ENCODE peak calls at places on chromosome 11, in nine cellular contexts. One of them, this sample, is unnamed.
A peak's percentile ranks its signal among the peaks of the same experiment; 100 is the strongest.

GRCh38 chr11:35850191-35850590 is 93.7 kb upstream of the LDLRAD3 start:
- DNase-seq in foreskin keratinocyte: no peak
- DNase-seq in epithelial cell of esophagus: no peak
- DNase-seq in AG09319: no peak
- DNase-seq in BE2C: no peak
- DNase-seq in bronchial epithelial cell: no peak
- DNase-seq in gastrocnemius medialis: no peak
- DNase-seq in left ventricle myocardium inferior: no peak
- DNase-seq in heart left ventricle: no peak
- DNase-seq in this sample: no peak

GRCh38 chr11:65290448-65291165 is 24.1 kb upstream of the CDC42EP2 start:
- DNase-seq in foreskin keratinocyte: no peak
- DNase-seq in gastrocnemius medialis: peak; percentile 87
- DNase-seq in bronchial epithelial cell: peak; percentile 87
- DNase-seq in BE2C: no peak
- DNase-seq in left ventricle myocardium inferior: peak; percentile 93
- DNase-seq in epithelial cell of esophagus: peak; percentile 75
- DNase-seq in AG09319: peak; percentile 99
- DNase-seq in heart left ventricle: peak; percentile 92
- DNase-seq in this sample: no peak

GRCh38 chr11:92696076-92696475 is 273.4 kb upstream of the MTNR1B start:
- DNase-seq in AG09319: no peak
- DNase-seq in BE2C: no peak
- DNase-seq in foreskin keratinocyte: no peak
- DNase-seq in left ventricle myocardium inferior: no peak
- DNase-seq in bronchial epithelial cell: no peak
- DNase-seq in gastrocnemius medialis: no peak
- DNase-seq in heart left ventricle: no peak
- DNase-seq in epithelial cell of esophagus: no peak
- DNase-seq in this sample: no peak

GRCh38 chr11:57464343-57465181 is 4.2 kb downstream of the RTN4RL2 start:
- DNase-seq in BE2C: no peak
- DNase-seq in epithelial cell of esophagus: peak; percentile 55
- DNase-seq in heart left ventricle: no peak
- DNase-seq in AG09319: no peak
- DNase-seq in gastrocnemius medialis: no peak
- DNase-seq in foreskin keratinocyte: no peak
- DNase-seq in bronchial epithelial cell: no peak
- DNase-seq in left ventricle myocardium inferior: no peak
- DNase-seq in this sample: no peak

GRCh38 chr11:77112641-77113381 is 10.2 kb downstream of the OMP start:
- DNase-seq in epithelial cell of esophagus: no peak
- DNase-seq in heart left ventricle: no peak
- DNase-seq in gastrocnemius medialis: no peak
- DNase-seq in BE2C: no peak
- DNase-seq in left ventricle myocardium inferior: no peak
- DNase-seq in AG09319: no peak
- DNase-seq in foreskin keratinocyte: no peak
- DNase-seq in bronchial epithelial cell: no peak
- DNase-seq in this sample: no peak

GRCh38 chr11:1478011-1478410 is 8.6 kb downstream of the MOB2 start:
- DNase-seq in BE2C: peak; percentile 2
- DNase-seq in left ventricle myocardium inferior: peak; percentile 10
- DNase-seq in foreskin keratinocyte: no peak
- DNase-seq in gastrocnemius medialis: no peak
- DNase-seq in epithelial cell of esophagus: no peak
- DNase-seq in bronchial epithelial cell: no peak
- DNase-seq in heart left ventricle: no peak
- DNase-seq in AG09319: no peak
- DNase-seq in this sample: no peak

GRCh38 chr11:42727879-42728278 is 583.9 kb upstream of the API5 start:
- DNase-seq in AG09319: no peak
- DNase-seq in epithelial cell of esophagus: no peak
- DNase-seq in foreskin keratinocyte: no peak
- DNase-seq in gastrocnemius medialis: no peak
- DNase-seq in bronchial epithelial cell: no peak
- DNase-seq in heart left ventricle: no peak
- DNase-seq in BE2C: no peak
- DNase-seq in left ventricle myocardium inferior: no peak
- DNase-seq in this sample: no peak

GRCh38 chr11:1341928-1342524 is 32.6 kb upstream of the TOLLIP start:
- DNase-seq in epithelial cell of esophagus: no peak
- DNase-seq in foreskin keratinocyte: no peak
- DNase-seq in heart left ventricle: no peak
- DNase-seq in BE2C: no peak
- DNase-seq in gastrocnemius medialis: no peak
- DNase-seq in bronchial epithelial cell: peak; percentile 9
- DNase-seq in left ventricle myocardium inferior: no peak
- DNase-seq in AG09319: no peak
- DNase-seq in this sample: no peak

GRCh38 chr11:10746871-10747270 is 4.2 kb upstream of the CTR9 start:
- DNase-seq in heart left ventricle: no peak
- DNase-seq in epithelial cell of esophagus: no peak
- DNase-seq in gastrocnemius medialis: no peak
- DNase-seq in bronchial epithelial cell: no peak
- DNase-seq in BE2C: no peak
- DNase-seq in AG09319: no peak
- DNase-seq in foreskin keratinocyte: no peak
- DNase-seq in left ventricle myocardium inferior: no peak
- DNase-seq in this sample: no peak

GRCh38 chr11:93113824-93114223 is 84.0 kb downstream of the SLC36A4 start:
- DNase-seq in gastrocnemius medialis: no peak
- DNase-seq in epithelial cell of esophagus: no peak
- DNase-seq in bronchial epithelial cell: no peak
- DNase-seq in BE2C: no peak
- DNase-seq in left ventricle myocardium inferior: no peak
- DNase-seq in AG09319: no peak
- DNase-seq in foreskin keratinocyte: no peak
- DNase-seq in heart left ventricle: no peak
- DNase-seq in this sample: no peak

GRCh38 chr11:17280494-17281127 is 4.1 kb downstream of the NUCB2 start:
- DNase-seq in bronchial epithelial cell: no peak
- DNase-seq in epithelial cell of esophagus: no peak
- DNase-seq in heart left ventricle: no peak
- DNase-seq in left ventricle myocardium inferior: no peak
- DNase-seq in gastrocnemius medialis: no peak
- DNase-seq in BE2C: no peak
- DNase-seq in AG09319: no peak
- DNase-seq in foreskin keratinocyte: no peak
- DNase-seq in this sample: peak; percentile 18

GRCh38 chr11:19777032-19777341 is 64.3 kb downstream of the NAV2 start:
- DNase-seq in bronchial epithelial cell: no peak
- DNase-seq in heart left ventricle: no peak
- DNase-seq in gastrocnemius medialis: no peak
- DNase-seq in epithelial cell of esophagus: no peak
- DNase-seq in foreskin keratinocyte: no peak
- DNase-seq in BE2C: no peak
- DNase-seq in AG09319: no peak
- DNase-seq in left ventricle myocardium inferior: no peak
- DNase-seq in this sample: no peak

GRCh38 chr11:118911880-118912741 is 13.6 kb downstream of the BCL9L start:
- DNase-seq in foreskin keratinocyte: peak; percentile 100
- DNase-seq in epithelial cell of esophagus: peak; percentile 100
- DNase-seq in gastrocnemius medialis: peak; percentile 67
- DNase-seq in left ventricle myocardium inferior: peak; percentile 77
- DNase-seq in heart left ventricle: peak; percentile 81
- DNase-seq in AG09319: no peak
- DNase-seq in BE2C: peak; percentile 83
- DNase-seq in bronchial epithelial cell: peak; percentile 97
- DNase-seq in this sample: peak; percentile 89

GRCh38 chr11:114774599-114775365 is 96.5 kb downstream of the NXPE2 start:
- DNase-seq in BE2C: peak; percentile 74
- DNase-seq in bronchial epithelial cell: peak; percentile 12
- DNase-seq in left ventricle myocardium inferior: no peak
- DNase-seq in gastrocnemius medialis: no peak
- DNase-seq in heart left ventricle: peak; percentile 27
- DNase-seq in foreskin keratinocyte: no peak
- DNase-seq in AG09319: no peak
- DNase-seq in epithelial cell of esophagus: peak; percentile 1
- DNase-seq in this sample: peak; percentile 25
- TF ChIP-seq CTCF in BE2C: peak; percentile 98
- TF ChIP-seq CTCF in bronchial epithelial cell: peak; percentile 33
- TF ChIP-seq CTCF in left ventricle myocardium inferior: peak; percentile 74
- TF ChIP-seq CTCF in gastrocnemius medialis: peak; percentile 72
- TF ChIP-seq CTCF in heart left ventricle: peak; percentile 54
- TF ChIP-seq CTCF in foreskin keratinocyte: peak; percentile 66
- TF ChIP-seq CTCF in AG09319: no peak
- TF ChIP-seq CTCF in epithelial cell of esophagus: peak; percentile 29
- TF ChIP-seq CTCF in this sample: peak; percentile 56

DNA sequence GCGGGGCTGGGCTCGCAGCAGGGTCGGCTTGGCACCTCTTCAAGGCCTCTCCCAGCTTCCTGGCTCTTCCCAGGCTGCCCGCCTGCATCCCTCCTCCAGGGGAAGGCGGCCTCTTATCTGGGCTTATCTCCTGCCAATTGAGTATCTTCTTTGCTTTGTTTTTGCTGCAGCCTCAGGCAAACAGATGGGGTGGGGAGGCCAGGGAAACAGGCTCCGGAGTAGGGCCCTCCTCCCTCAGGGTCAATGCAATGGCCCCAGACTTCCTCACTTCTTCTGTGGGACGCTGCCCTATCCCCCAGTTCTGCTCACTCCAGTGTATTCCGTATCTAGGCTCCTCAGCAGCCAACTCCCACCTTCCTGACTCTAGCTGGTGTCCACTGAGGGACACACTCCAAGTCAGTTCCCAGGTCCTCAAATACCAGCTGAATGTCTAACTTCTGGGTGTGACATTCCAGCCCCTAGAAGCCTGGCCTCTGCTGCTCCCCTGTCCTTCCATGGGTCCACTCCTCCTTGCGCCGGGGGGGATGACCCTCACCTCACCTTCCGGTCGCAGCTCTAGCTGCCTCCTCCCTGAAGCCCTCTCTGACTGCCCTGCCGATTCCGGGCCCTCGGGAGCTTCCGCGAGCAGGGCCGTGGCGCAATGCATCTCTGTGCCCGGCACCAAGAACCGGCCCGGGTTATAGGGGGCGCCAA is 15.6 kb downstream of the BAD start:
- DNase-seq in bronchial epithelial cell: peak; percentile 32
- DNase-seq in foreskin keratinocyte: peak; percentile 40
- DNase-seq in left ventricle myocardium inferior: peak; percentile 71
- DNase-seq in AG09319: no peak
- DNase-seq in gastrocnemius medialis: no peak
- DNase-seq in epithelial cell of esophagus: peak; percentile 40
- DNase-seq in BE2C: peak; percentile 77
- DNase-seq in heart left ventricle: peak; percentile 68
- DNase-seq in this sample: peak; percentile 76
- TF ChIP-seq CTCF in bronchial epithelial cell: no peak
- TF ChIP-seq CTCF in foreskin keratinocyte: no peak
- TF ChIP-seq CTCF in left ventricle myocardium inferior: peak; percentile 16
- TF ChIP-seq CTCF in AG09319: no peak
- TF ChIP-seq CTCF in gastrocnemius medialis: no peak
- TF ChIP-seq CTCF in epithelial cell of esophagus: no peak
- TF ChIP-seq CTCF in BE2C: no peak
- TF ChIP-seq CTCF in heart left ventricle: no peak
- TF ChIP-seq CTCF in this sample: no peak

GRCh38 chr11:14078941-14079522 is 116.5 kb downstream of the SPON1 start:
- DNase-seq in epithelial cell of esophagus: no peak
- DNase-seq in foreskin keratinocyte: no peak
- DNase-seq in left ventricle myocardium inferior: no peak
- DNase-seq in AG09319: no peak
- DNase-seq in heart left ventricle: no peak
- DNase-seq in bronchial epithelial cell: no peak
- DNase-seq in gastrocnemius medialis: no peak
- DNase-seq in BE2C: no peak
- DNase-seq in this sample: no peak
- TF ChIP-seq CTCF in epithelial cell of esophagus: no peak
- TF ChIP-seq CTCF in foreskin keratinocyte: no peak
- TF ChIP-seq CTCF in left ventricle myocardium inferior: no peak
- TF ChIP-seq CTCF in AG09319: no peak
- TF ChIP-seq CTCF in heart left ventricle: no peak
- TF ChIP-seq CTCF in bronchial epithelial cell: no peak
- TF ChIP-seq CTCF in gastrocnemius medialis: no peak
- TF ChIP-seq CTCF in BE2C: no peak
- TF ChIP-seq CTCF in this sample: no peak

GRCh38 chr11:124745270-124745834 is 5.6 kb downstream of the NRGN start:
- DNase-seq in AG09319: no peak
- DNase-seq in bronchial epithelial cell: no peak
- DNase-seq in gastrocnemius medialis: no peak
- DNase-seq in left ventricle myocardium inferior: no peak
- DNase-seq in foreskin keratinocyte: no peak
- DNase-seq in BE2C: no peak
- DNase-seq in heart left ventricle: no peak
- DNase-seq in epithelial cell of esophagus: no peak
- DNase-seq in this sample: no peak

GRCh38 chr11:124746621-124747243 is 5.3 kb downstream of the VSIG2 start:
- DNase-seq in AG09319: peak; percentile 11
- DNase-seq in heart left ventricle: peak; percentile 77
- DNase-seq in BE2C: peak; percentile 76
- DNase-seq in epithelial cell of esophagus: peak; percentile 84
- DNase-seq in foreskin keratinocyte: peak; percentile 59
- DNase-seq in left ventricle myocardium inferior: peak; percentile 70
- DNase-seq in bronchial epithelial cell: peak; percentile 74
- DNase-seq in gastrocnemius medialis: no peak
- DNase-seq in this sample: peak; percentile 79

GRCh38 chr11:124747406-124748099 is 4.5 kb downstream of the VSIG2 start:
- DNase-seq in foreskin keratinocyte: no peak
- DNase-seq in left ventricle myocardium inferior: no peak
- DNase-seq in heart left ventricle: no peak
- DNase-seq in bronchial epithelial cell: no peak
- DNase-seq in epithelial cell of esophagus: no peak
- DNase-seq in gastrocnemius medialis: no peak
- DNase-seq in BE2C: no peak
- DNase-seq in AG09319: no peak
- DNase-seq in this sample: no peak

GRCh38 chr11:124748100-124748418 is 4.0 kb downstream of the VSIG2 start:
- DNase-seq in foreskin keratinocyte: no peak
- DNase-seq in AG09319: no peak
- DNase-seq in epithelial cell of esophagus: no peak
- DNase-seq in left ventricle myocardium inferior: no peak
- DNase-seq in bronchial epithelial cell: no peak
- DNase-seq in BE2C: no peak
- DNase-seq in heart left ventricle: no peak
- DNase-seq in gastrocnemius medialis: no peak
- DNase-seq in this sample: no peak

DNA sequence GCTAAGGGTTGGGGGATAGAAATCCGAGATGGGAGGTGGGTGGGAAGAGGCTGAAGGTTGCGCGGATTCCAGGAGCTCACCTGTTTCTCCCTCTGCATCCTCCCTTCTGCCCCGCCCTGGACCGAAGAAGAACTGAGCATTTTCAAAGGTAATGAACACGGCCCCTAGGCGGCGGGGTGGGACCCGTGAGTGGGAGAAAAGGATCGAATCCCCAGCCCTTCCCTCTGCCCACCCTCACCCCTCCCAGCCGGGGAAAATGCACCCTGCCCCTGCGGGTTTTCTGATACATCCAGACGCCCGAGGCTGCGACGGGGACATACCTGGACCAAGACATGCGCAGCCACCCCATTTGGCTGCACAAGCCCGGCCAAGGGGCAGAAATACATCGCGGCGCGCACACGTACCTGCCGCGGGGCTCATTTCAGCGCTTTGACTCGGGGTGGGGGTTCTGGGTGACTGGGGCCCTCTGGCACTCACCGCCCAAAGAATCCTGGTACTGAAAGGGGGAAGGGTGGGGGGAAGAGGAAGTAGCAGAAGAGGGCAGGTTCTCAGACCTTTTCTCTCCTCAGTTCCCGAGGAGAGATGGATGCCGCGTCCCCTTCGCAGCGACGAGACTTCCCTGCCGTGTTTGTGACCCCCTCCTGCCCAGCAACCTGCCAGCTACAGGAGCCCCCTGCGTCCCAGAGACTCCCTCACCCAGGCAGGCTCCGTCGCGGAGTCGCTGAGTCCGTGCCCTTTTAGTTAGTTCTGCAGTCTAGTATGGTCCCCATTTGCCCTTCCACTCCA is 6.0 kb downstream of the VSIG2 start:
- DNase-seq in heart left ventricle: no peak
- DNase-seq in AG09319: no peak
- DNase-seq in epithelial cell of esophagus: peak; percentile 30
- DNase-seq in BE2C: no peak
- DNase-seq in gastrocnemius medialis: no peak
- DNase-seq in foreskin keratinocyte: no peak
- DNase-seq in left ventricle myocardium inferior: no peak
- DNase-seq in bronchial epithelial cell: no peak
- DNase-seq in this sample: peak; percentile 67
- TF ChIP-seq CTCF in heart left ventricle: no peak
- TF ChIP-seq CTCF in AG09319: peak; percentile 14
- TF ChIP-seq CTCF in epithelial cell of esophagus: peak; percentile 44
- TF ChIP-seq CTCF in BE2C: no peak
- TF ChIP-seq CTCF in gastrocnemius medialis: no peak
- TF ChIP-seq CTCF in foreskin keratinocyte: peak; percentile 55
- TF ChIP-seq CTCF in left ventricle myocardium inferior: no peak
- TF ChIP-seq CTCF in bronchial epithelial cell: peak; percentile 60
- TF ChIP-seq CTCF in this sample: no peak